ENCODE peak calls at places on chromosomes 13 and 19, in eight cellular contexts. One of them, this sample, is unnamed.

GRCh38 chr19:50496189-50497029 is 14.6 kb downstream of the JOSD2 start:
- DNase-seq in body of pancreas: peak
- DNase-seq in tibial nerve: no peak
- DNase-seq in bronchial epithelial cell: no peak
- DNase-seq in glutamatergic neuron: peak
- DNase-seq in CD4-positive, alpha-beta T cell: no peak
- DNase-seq in mucosa of descending colon: no peak
- DNase-seq in kidney: peak
- DNase-seq in this sample: peak

GRCh38 chr13:73334459-73334858 is 275.7 kb downstream of the KLF5 start:
- DNase-seq in body of pancreas: no peak
- DNase-seq in tibial nerve: no peak
- DNase-seq in bronchial epithelial cell: peak
- DNase-seq in glutamatergic neuron: no peak
- DNase-seq in CD4-positive, alpha-beta T cell: no peak
- DNase-seq in mucosa of descending colon: no peak
- DNase-seq in kidney: no peak
- DNase-seq in this sample: no peak

GRCh38 chr19:56751078-56751489 is 79.5 kb upstream of the ZNF835 start:
- DNase-seq in body of pancreas: no peak
- DNase-seq in tibial nerve: no peak
- DNase-seq in bronchial epithelial cell: no peak
- DNase-seq in glutamatergic neuron: peak
- DNase-seq in CD4-positive, alpha-beta T cell: no peak
- DNase-seq in mucosa of descending colon: no peak
- DNase-seq in kidney: no peak
- DNase-seq in this sample: no peak

GRCh38 chr19:58559275-58560006 is 1.0 kb upstream of the UBE2M start:
- DNase-seq in body of pancreas: peak
- DNase-seq in tibial nerve: peak
- DNase-seq in bronchial epithelial cell: peak
- DNase-seq in glutamatergic neuron: peak
- DNase-seq in CD4-positive, alpha-beta T cell: peak
- DNase-seq in mucosa of descending colon: peak
- DNase-seq in kidney: peak
- DNase-seq in this sample: peak

GRCh38 chr13:84609716-84610115 is 727.4 kb upstream of the SLITRK1 start:
- DNase-seq in body of pancreas: no peak
- DNase-seq in tibial nerve: no peak
- DNase-seq in bronchial epithelial cell: peak
- DNase-seq in glutamatergic neuron: no peak
- DNase-seq in CD4-positive, alpha-beta T cell: no peak
- DNase-seq in mucosa of descending colon: no peak
- DNase-seq in kidney: no peak
- DNase-seq in this sample: no peak

GRCh38 chr19:49442793-49443365 is 1.6 kb upstream of the SLC17A7 start:
- DNase-seq in body of pancreas: peak
- DNase-seq in tibial nerve: peak
- DNase-seq in bronchial epithelial cell: peak
- DNase-seq in glutamatergic neuron: peak
- DNase-seq in CD4-positive, alpha-beta T cell: peak
- DNase-seq in mucosa of descending colon: peak
- DNase-seq in kidney: peak
- DNase-seq in this sample: peak

GRCh38 chr13:32471187-32471922 is 43.4 kb upstream of the N4BP2L1 start:
- DNase-seq in body of pancreas: no peak
- DNase-seq in tibial nerve: no peak
- DNase-seq in bronchial epithelial cell: no peak
- DNase-seq in glutamatergic neuron: no peak
- DNase-seq in CD4-positive, alpha-beta T cell: no peak
- DNase-seq in mucosa of descending colon: no peak
- DNase-seq in kidney: no peak
- DNase-seq in this sample: peak

GRCh38 chr13:77230560-77230959 is 96.3 kb downstream of the MYCBP2 start:
- DNase-seq in body of pancreas: no peak
- DNase-seq in tibial nerve: no peak
- DNase-seq in bronchial epithelial cell: no peak
- DNase-seq in glutamatergic neuron: no peak
- DNase-seq in CD4-positive, alpha-beta T cell: no peak
- DNase-seq in mucosa of descending colon: no peak
- DNase-seq in kidney: no peak
- DNase-seq in this sample: no peak

GRCh38 chr19:56321981-56322558 is 7.4 kb upstream of the ZSCAN5A start:
- DNase-seq in body of pancreas: no peak
- DNase-seq in tibial nerve: no peak
- DNase-seq in bronchial epithelial cell: no peak
- DNase-seq in glutamatergic neuron: no peak
- DNase-seq in CD4-positive, alpha-beta T cell: no peak
- DNase-seq in mucosa of descending colon: no peak
- DNase-seq in kidney: no peak
- DNase-seq in this sample: no peak

GRCh38 chr13:42380420-42381164 is 108.6 kb downstream of the AKAP11 start:
- DNase-seq in body of pancreas: no peak
- DNase-seq in tibial nerve: no peak
- DNase-seq in bronchial epithelial cell: no peak
- DNase-seq in glutamatergic neuron: no peak
- DNase-seq in CD4-positive, alpha-beta T cell: no peak
- DNase-seq in mucosa of descending colon: no peak
- DNase-seq in kidney: no peak
- DNase-seq in this sample: no peak

GRCh38 chr13:113186061-113186900 is 22.2 kb downstream of the PCID2 start:
- DNase-seq in body of pancreas: no peak
- DNase-seq in tibial nerve: no peak
- DNase-seq in bronchial epithelial cell: no peak
- DNase-seq in glutamatergic neuron: no peak
- DNase-seq in CD4-positive, alpha-beta T cell: no peak
- DNase-seq in mucosa of descending colon: no peak
- DNase-seq in kidney: no peak
- DNase-seq in this sample: no peak

GRCh38 chr19:1093330-1093729 is 1.8 kb downstream of the POLR2E start:
- DNase-seq in body of pancreas: no peak
- DNase-seq in tibial nerve: no peak
- DNase-seq in bronchial epithelial cell: no peak
- DNase-seq in glutamatergic neuron: no peak
- DNase-seq in CD4-positive, alpha-beta T cell: no peak
- DNase-seq in mucosa of descending colon: no peak
- DNase-seq in kidney: no peak
- DNase-seq in this sample: no peak

GRCh38 chr13:50189450-50189849 is 174.2 kb downstream of the KCNRG start:
- DNase-seq in body of pancreas: no peak
- DNase-seq in tibial nerve: no peak
- DNase-seq in bronchial epithelial cell: no peak
- DNase-seq in glutamatergic neuron: no peak
- DNase-seq in CD4-positive, alpha-beta T cell: no peak
- DNase-seq in mucosa of descending colon: no peak
- DNase-seq in kidney: no peak
- DNase-seq in this sample: no peak

GRCh38 chr13:33710924-33711323 is 107.0 kb upstream of the RFC3 start:
- DNase-seq in body of pancreas: no peak
- DNase-seq in tibial nerve: no peak
- DNase-seq in bronchial epithelial cell: no peak
- DNase-seq in glutamatergic neuron: no peak
- DNase-seq in CD4-positive, alpha-beta T cell: no peak
- DNase-seq in mucosa of descending colon: no peak
- DNase-seq in kidney: no peak
- DNase-seq in this sample: no peak

GRCh38 chr13:105518086-105518485 is 1017.4 kb downstream of the EFNB2 start:
- DNase-seq in body of pancreas: no peak
- DNase-seq in tibial nerve: no peak
- DNase-seq in bronchial epithelial cell: no peak
- DNase-seq in glutamatergic neuron: no peak
- DNase-seq in CD4-positive, alpha-beta T cell: no peak
- DNase-seq in mucosa of descending colon: no peak
- DNase-seq in kidney: no peak
- DNase-seq in this sample: no peak

GRCh38 chr13:113842336-113843062 is 21.4 kb downstream of the GAS6 start:
- DNase-seq in body of pancreas: no peak
- DNase-seq in tibial nerve: no peak
- DNase-seq in bronchial epithelial cell: no peak
- DNase-seq in glutamatergic neuron: no peak
- DNase-seq in CD4-positive, alpha-beta T cell: no peak
- DNase-seq in mucosa of descending colon: peak
- DNase-seq in kidney: peak
- DNase-seq in this sample: no peak

GRCh38 chr19:38538793-38539528 is 78.8 kb downstream of the MAP4K1 start:
- DNase-seq in body of pancreas: no peak
- DNase-seq in tibial nerve: no peak
- DNase-seq in bronchial epithelial cell: peak
- DNase-seq in glutamatergic neuron: no peak
- DNase-seq in CD4-positive, alpha-beta T cell: no peak
- DNase-seq in mucosa of descending colon: no peak
- DNase-seq in kidney: no peak
- DNase-seq in this sample: no peak

GRCh38 chr13:96781141-96781540 is 213.1 kb downstream of the OXGR1 start:
- DNase-seq in body of pancreas: no peak
- DNase-seq in tibial nerve: peak
- DNase-seq in bronchial epithelial cell: no peak
- DNase-seq in glutamatergic neuron: no peak
- DNase-seq in CD4-positive, alpha-beta T cell: no peak
- DNase-seq in mucosa of descending colon: no peak
- DNase-seq in kidney: no peak
- DNase-seq in this sample: no peak

GRCh38 chr19:7833225-7834156 is 3.5 kb downstream of the EVI5L start:
- DNase-seq in body of pancreas: peak
- DNase-seq in tibial nerve: peak
- DNase-seq in bronchial epithelial cell: peak
- DNase-seq in glutamatergic neuron: no peak
- DNase-seq in CD4-positive, alpha-beta T cell: no peak
- DNase-seq in mucosa of descending colon: peak
- DNase-seq in kidney: peak
- DNase-seq in this sample: no peak

GRCh38 chr19:39403331-39404312 is 3.0 kb upstream of the ZFP36 start:
- DNase-seq in body of pancreas: peak
- DNase-seq in tibial nerve: peak
- DNase-seq in bronchial epithelial cell: peak
- DNase-seq in glutamatergic neuron: peak
- DNase-seq in CD4-positive, alpha-beta T cell: peak
- DNase-seq in mucosa of descending colon: peak
- DNase-seq in kidney: peak
- DNase-seq in this sample: peak

DNA sequence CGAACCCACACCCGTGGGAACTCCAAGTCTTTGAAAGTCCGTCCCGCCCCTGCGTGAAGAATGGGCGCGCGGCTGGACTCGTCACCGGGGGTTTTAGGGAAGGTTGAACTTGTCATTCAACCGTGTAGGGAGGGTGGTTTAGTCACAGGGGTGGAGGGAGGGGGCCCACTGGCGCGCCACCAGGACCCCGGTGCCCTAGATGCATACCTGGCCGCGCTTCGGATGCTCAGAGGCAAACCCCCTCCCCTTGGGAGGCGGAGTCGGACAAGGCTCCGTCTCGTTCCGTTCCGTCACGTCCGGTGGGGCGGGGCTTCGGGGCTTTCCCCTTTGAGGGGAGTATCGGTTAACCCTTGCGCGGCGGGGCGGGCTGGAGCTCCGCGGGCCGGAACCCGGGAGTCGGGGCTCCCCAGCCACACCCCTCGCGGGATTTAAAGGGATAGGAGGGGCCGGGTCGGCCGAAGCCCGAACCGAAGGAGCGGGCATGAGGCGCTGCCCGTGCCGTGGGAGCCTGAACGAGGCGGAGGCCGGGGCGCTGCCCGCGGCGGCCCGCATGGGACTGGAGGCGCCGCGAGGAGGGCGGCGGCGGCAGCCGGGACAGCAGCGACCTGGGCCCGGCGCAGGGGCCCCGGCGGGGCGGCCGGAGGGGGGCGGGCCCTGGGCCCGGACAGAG is at the start of the genes COQ8B and ITPKC:
- DNase-seq in body of pancreas: peak
- DNase-seq in tibial nerve: peak
- DNase-seq in bronchial epithelial cell: peak
- DNase-seq in glutamatergic neuron: peak
- DNase-seq in CD4-positive, alpha-beta T cell: peak
- DNase-seq in mucosa of descending colon: peak
- DNase-seq in kidney: peak
- DNase-seq in this sample: peak
- TF ChIP-seq CTCF in body of pancreas: peak
- TF ChIP-seq CTCF in tibial nerve: peak
- TF ChIP-seq CTCF in bronchial epithelial cell: no peak
- TF ChIP-seq CTCF in glutamatergic neuron: no peak
- TF ChIP-seq CTCF in CD4-positive, alpha-beta T cell: no peak
- TF ChIP-seq CTCF in mucosa of descending colon: peak
- TF ChIP-seq CTCF in kidney: peak
- TF ChIP-seq CTCF in this sample: no peak

DNA sequence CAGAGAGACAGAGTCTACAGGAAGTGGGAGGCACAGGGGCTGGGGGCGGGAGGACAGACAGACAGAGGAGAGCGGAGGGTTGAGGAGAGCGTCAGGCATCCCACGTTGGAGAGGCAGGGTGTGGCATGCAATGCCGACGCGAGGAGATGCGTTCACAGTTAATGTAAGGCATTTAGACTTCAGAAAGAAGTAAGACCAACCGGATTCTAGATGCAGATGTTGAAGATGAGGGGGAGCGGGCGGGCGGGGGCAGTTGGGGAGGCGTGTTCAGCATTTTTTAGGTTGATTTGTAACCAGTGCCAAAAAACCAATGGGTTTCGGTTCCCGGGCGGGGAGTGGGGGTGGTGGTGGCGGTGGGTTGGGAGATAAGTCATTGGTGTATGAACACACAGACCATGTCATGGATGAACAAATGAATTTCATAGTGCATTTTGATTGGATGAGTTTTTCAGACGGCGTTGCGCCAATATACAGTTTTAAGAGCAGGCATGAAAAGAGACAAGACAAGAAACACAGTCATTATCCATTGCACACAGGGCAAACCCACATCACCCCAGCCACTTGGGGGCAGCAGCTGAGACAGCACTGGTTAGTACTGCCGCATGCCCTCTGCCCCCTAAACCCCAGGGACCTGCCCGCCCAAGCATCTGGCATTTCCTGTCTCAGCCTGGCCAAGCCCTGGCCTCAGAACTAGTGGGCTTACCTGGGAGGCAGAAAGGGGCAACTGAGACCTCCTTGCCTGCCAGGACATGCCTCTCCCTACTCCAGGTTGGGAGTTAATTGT is 91.3 kb downstream of the IER2 start:
- DNase-seq in body of pancreas: no peak
- DNase-seq in tibial nerve: no peak
- DNase-seq in bronchial epithelial cell: no peak
- DNase-seq in glutamatergic neuron: no peak
- DNase-seq in CD4-positive, alpha-beta T cell: no peak
- DNase-seq in mucosa of descending colon: no peak
- DNase-seq in kidney: no peak
- DNase-seq in this sample: no peak
- TF ChIP-seq CTCF in body of pancreas: no peak
- TF ChIP-seq CTCF in tibial nerve: no peak
- TF ChIP-seq CTCF in bronchial epithelial cell: peak
- TF ChIP-seq CTCF in glutamatergic neuron: no peak
- TF ChIP-seq CTCF in CD4-positive, alpha-beta T cell: no peak
- TF ChIP-seq CTCF in mucosa of descending colon: no peak
- TF ChIP-seq CTCF in kidney: no peak
- TF ChIP-seq CTCF in this sample: no peak

GRCh38 chr19:9566729-9567128 is 17.6 kb downstream of the ZNF121 start:
- DNase-seq in body of pancreas: no peak
- DNase-seq in tibial nerve: no peak
- DNase-seq in bronchial epithelial cell: no peak
- DNase-seq in glutamatergic neuron: no peak
- DNase-seq in CD4-positive, alpha-beta T cell: no peak
- DNase-seq in mucosa of descending colon: no peak
- DNase-seq in kidney: no peak
- DNase-seq in this sample: no peak
- TF ChIP-seq CTCF in body of pancreas: no peak
- TF ChIP-seq CTCF in tibial nerve: no peak
- TF ChIP-seq CTCF in bronchial epithelial cell: peak
- TF ChIP-seq CTCF in glutamatergic neuron: no peak
- TF ChIP-seq CTCF in CD4-positive, alpha-beta T cell: no peak
- TF ChIP-seq CTCF in mucosa of descending colon: no peak
- TF ChIP-seq CTCF in kidney: no peak
- TF ChIP-seq CTCF in this sample: no peak

GRCh38 chr19:6733338-6734095 is 3.9 kb downstream of the GPR108 start:
- DNase-seq in body of pancreas: no peak
- DNase-seq in tibial nerve: no peak
- DNase-seq in bronchial epithelial cell: no peak
- DNase-seq in glutamatergic neuron: no peak
- DNase-seq in CD4-positive, alpha-beta T cell: no peak
- DNase-seq in mucosa of descending colon: peak
- DNase-seq in kidney: no peak
- DNase-seq in this sample: no peak
- TF ChIP-seq CTCF in body of pancreas: no peak
- TF ChIP-seq CTCF in tibial nerve: no peak
- TF ChIP-seq CTCF in bronchial epithelial cell: peak
- TF ChIP-seq CTCF in glutamatergic neuron: peak
- TF ChIP-seq CTCF in CD4-positive, alpha-beta T cell: peak
- TF ChIP-seq CTCF in mucosa of descending colon: no peak
- TF ChIP-seq CTCF in kidney: peak
- TF ChIP-seq CTCF in this sample: no peak